ENCODE peak calls at places on chromosomes 4 and X, in seven cellular contexts. One of them, this sample, is unnamed.

GRCh38 chrX:25873196-25873595 is 264.9 kb upstream of the MAGEB18 start:
- DNase-seq in SK-N-SH: no peak
- DNase-seq in HepG2: no peak
- DNase-seq in K562: no peak
- DNase-seq in GM12878: no peak
- DNase-seq in H1: no peak
- DNase-seq in HCT116: no peak
- DNase-seq in this sample: no peak

GRCh38 chr4:100696531-100696930 is 178.7 kb upstream of the EMCN start:
- DNase-seq in K562: no peak
- DNase-seq in HCT116: no peak
- DNase-seq in GM12878: no peak
- DNase-seq in HepG2: no peak
- DNase-seq in H1: no peak
- DNase-seq in SK-N-SH: no peak
- DNase-seq in this sample: no peak

GRCh38 chrX:129144172-129145038 is 378.9 kb downstream of the SMARCA1 start:
- DNase-seq in SK-N-SH: no peak
- DNase-seq in HepG2: peak
- DNase-seq in H1: no peak
- DNase-seq in K562: no peak
- DNase-seq in GM12878: no peak
- DNase-seq in HCT116: no peak
- DNase-seq in this sample: no peak

GRCh38 chrX:989959-990510 is 222.4 kb downstream of the CRLF2 start:
- DNase-seq in K562: peak
- DNase-seq in HCT116: peak
- DNase-seq in GM12878: peak
- DNase-seq in SK-N-SH: no peak
- DNase-seq in H1: no peak
- DNase-seq in HepG2: no peak
- DNase-seq in this sample: no peak

GRCh38 chr4:137393043-137393442 is 139.3 kb downstream of the PCDH18 start:
- DNase-seq in HCT116: no peak
- DNase-seq in GM12878: no peak
- DNase-seq in HepG2: no peak
- DNase-seq in SK-N-SH: peak
- DNase-seq in H1: no peak
- DNase-seq in K562: no peak
- DNase-seq in this sample: no peak

GRCh38 chr4:48162162-48162561 is 28.1 kb upstream of the TXK start:
- DNase-seq in K562: no peak
- DNase-seq in SK-N-SH: no peak
- DNase-seq in H1: no peak
- DNase-seq in GM12878: no peak
- DNase-seq in HepG2: no peak
- DNase-seq in HCT116: no peak
- DNase-seq in this sample: no peak

GRCh38 chrX:1661048-1661921 is 46.4 kb downstream of the ASMT start:
- DNase-seq in GM12878: peak
- DNase-seq in H1: peak
- DNase-seq in SK-N-SH: no peak
- DNase-seq in HCT116: peak
- DNase-seq in K562: peak
- DNase-seq in HepG2: peak
- DNase-seq in this sample: no peak

GRCh38 chr4:152278505-152279301 is 257.2 kb downstream of the FBXW7 start:
- DNase-seq in HCT116: no peak
- DNase-seq in H1: no peak
- DNase-seq in SK-N-SH: no peak
- DNase-seq in K562: no peak
- DNase-seq in GM12878: peak
- DNase-seq in HepG2: no peak
- DNase-seq in this sample: no peak

GRCh38 chrX:45479835-45480422 is 279.3 kb upstream of the DIPK2B start:
- DNase-seq in K562: no peak
- DNase-seq in HepG2: peak
- DNase-seq in GM12878: no peak
- DNase-seq in HCT116: peak
- DNase-seq in H1: no peak
- DNase-seq in SK-N-SH: no peak
- DNase-seq in this sample: no peak

GRCh38 chr4:172850838-172851237 is 317.8 kb upstream of the GALNT7 start:
- DNase-seq in H1: no peak
- DNase-seq in K562: no peak
- DNase-seq in HCT116: peak
- DNase-seq in GM12878: no peak
- DNase-seq in SK-N-SH: no peak
- DNase-seq in HepG2: no peak
- DNase-seq in this sample: no peak
- TF ChIP-seq JUND in H1: no peak
- TF ChIP-seq JUND in K562: no peak
- TF ChIP-seq JUND in HCT116: peak
- TF ChIP-seq JUND in GM12878: no peak
- TF ChIP-seq JUND in SK-N-SH: peak
- TF ChIP-seq JUND in HepG2: no peak
- TF ChIP-seq JUND in this sample: no peak

GRCh38 chrX:108516184-108516583 is 76.5 kb downstream of the COL4A5 start:
- DNase-seq in H1: no peak
- DNase-seq in GM12878: no peak
- DNase-seq in SK-N-SH: no peak
- DNase-seq in HCT116: no peak
- DNase-seq in K562: no peak
- DNase-seq in HepG2: peak
- DNase-seq in this sample: no peak
- TF ChIP-seq JUND in H1: no peak
- TF ChIP-seq JUND in GM12878: no peak
- TF ChIP-seq JUND in SK-N-SH: no peak
- TF ChIP-seq JUND in HCT116: no peak
- TF ChIP-seq JUND in K562: no peak
- TF ChIP-seq JUND in HepG2: no peak
- TF ChIP-seq JUND in this sample: no peak

DNA sequence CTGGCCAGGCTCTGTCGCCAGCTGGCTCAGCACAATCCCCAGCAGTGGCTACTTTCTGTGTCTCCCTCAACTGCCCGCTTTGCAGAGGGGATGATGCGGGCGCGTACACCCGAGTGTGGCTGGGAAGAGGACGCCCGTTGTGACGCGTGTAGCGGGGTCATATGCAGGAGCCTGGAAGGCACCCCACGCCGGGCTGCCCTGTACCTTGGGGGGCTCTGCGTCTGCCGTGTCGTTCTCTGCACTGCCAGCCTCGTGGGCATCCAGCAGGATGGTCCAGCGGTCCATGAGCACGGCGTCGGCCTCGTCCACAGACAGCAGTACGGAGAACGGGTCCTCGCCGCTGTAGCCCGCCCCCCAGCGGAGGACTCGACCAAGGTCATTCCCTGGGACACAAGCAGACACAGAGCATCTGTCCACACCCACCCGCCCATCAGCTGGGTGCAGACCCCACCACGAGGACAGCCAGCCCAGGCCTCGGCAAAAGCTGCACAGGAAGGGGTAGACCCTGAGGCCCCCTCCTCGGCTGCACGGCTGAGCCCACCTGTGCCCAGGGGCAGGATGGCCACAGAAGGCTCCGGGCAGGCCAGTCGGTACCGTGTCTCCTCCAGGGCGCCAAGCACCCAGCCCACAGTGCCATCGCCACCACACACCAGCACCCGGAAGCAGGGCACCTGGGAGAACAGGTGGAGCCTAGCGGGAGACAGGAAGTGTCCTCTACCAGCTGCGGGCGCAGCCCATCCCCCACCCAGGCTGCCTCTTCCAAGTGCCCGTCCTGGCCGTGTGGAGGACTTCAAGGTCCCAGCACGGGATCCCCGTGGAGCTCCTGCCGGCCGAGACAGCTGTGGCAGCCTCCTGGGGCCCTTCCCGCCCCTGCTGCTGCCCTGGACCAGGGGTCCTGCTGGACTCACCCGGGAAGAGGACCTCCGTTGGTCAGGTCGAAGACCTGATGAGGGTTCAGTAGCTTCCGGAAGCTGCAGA is 10.8 kb downstream of the DGKQ start:
- DNase-seq in H1: no peak
- DNase-seq in HCT116: no peak
- DNase-seq in HepG2: no peak
- DNase-seq in K562: no peak
- DNase-seq in SK-N-SH: no peak
- DNase-seq in GM12878: no peak
- DNase-seq in this sample: no peak
- TF ChIP-seq JUND in H1: no peak
- TF ChIP-seq JUND in HCT116: no peak
- TF ChIP-seq JUND in HepG2: no peak
- TF ChIP-seq JUND in K562: no peak
- TF ChIP-seq JUND in SK-N-SH: no peak
- TF ChIP-seq JUND in GM12878: no peak
- TF ChIP-seq JUND in this sample: no peak

GRCh38 chrX:119672252-119672825 is 20.6 kb downstream of the SEPTIN6 start:
- DNase-seq in GM12878: no peak
- DNase-seq in SK-N-SH: peak
- DNase-seq in K562: no peak
- DNase-seq in HepG2: peak
- DNase-seq in H1: no peak
- DNase-seq in HCT116: no peak
- DNase-seq in this sample: no peak
- TF ChIP-seq JUND in GM12878: no peak
- TF ChIP-seq JUND in SK-N-SH: no peak
- TF ChIP-seq JUND in K562: no peak
- TF ChIP-seq JUND in HepG2: no peak
- TF ChIP-seq JUND in H1: no peak
- TF ChIP-seq JUND in HCT116: no peak
- TF ChIP-seq JUND in this sample: no peak

GRCh38 chr4:81052119-81053068 is 21.9 kb downstream of the BMP3 start:
- DNase-seq in HCT116: peak
- DNase-seq in K562: peak
- DNase-seq in HepG2: peak
- DNase-seq in H1: peak
- DNase-seq in GM12878: peak
- DNase-seq in SK-N-SH: peak
- DNase-seq in this sample: no peak
- TF ChIP-seq JUND in HCT116: no peak
- TF ChIP-seq JUND in K562: no peak
- TF ChIP-seq JUND in HepG2: no peak
- TF ChIP-seq JUND in H1: no peak
- TF ChIP-seq JUND in GM12878: no peak
- TF ChIP-seq JUND in SK-N-SH: no peak
- TF ChIP-seq JUND in this sample: no peak

GRCh38 chr4:148007303-148007702 is 275.4 kb downstream of the ARHGAP10 start:
- DNase-seq in HCT116: peak
- DNase-seq in GM12878: no peak
- DNase-seq in SK-N-SH: no peak
- DNase-seq in HepG2: no peak
- DNase-seq in K562: peak
- DNase-seq in H1: no peak
- DNase-seq in this sample: no peak
- TF ChIP-seq JUND in HCT116: peak
- TF ChIP-seq JUND in GM12878: no peak
- TF ChIP-seq JUND in SK-N-SH: peak
- TF ChIP-seq JUND in HepG2: no peak
- TF ChIP-seq JUND in K562: peak
- TF ChIP-seq JUND in H1: no peak
- TF ChIP-seq JUND in this sample: no peak

GRCh38 chr4:8914461-8915171 is 43.0 kb upstream of the HMX1 start:
- DNase-seq in HCT116: no peak
- DNase-seq in HepG2: no peak
- DNase-seq in SK-N-SH: peak
- DNase-seq in GM12878: no peak
- DNase-seq in H1: peak
- DNase-seq in K562: peak
- DNase-seq in this sample: no peak

GRCh38 chr4:8916914-8917305 is 45.3 kb upstream of the HMX1 start:
- DNase-seq in H1: no peak
- DNase-seq in K562: peak
- DNase-seq in HCT116: no peak
- DNase-seq in SK-N-SH: no peak
- DNase-seq in HepG2: no peak
- DNase-seq in GM12878: no peak
- DNase-seq in this sample: no peak

GRCh38 chr4:8913858-8914460 is 42.3 kb upstream of the HMX1 start:
- DNase-seq in K562: peak
- DNase-seq in HCT116: no peak
- DNase-seq in H1: peak
- DNase-seq in GM12878: no peak
- DNase-seq in HepG2: no peak
- DNase-seq in SK-N-SH: peak
- DNase-seq in this sample: no peak

GRCh38 chr4:8916251-8916913 is 44.7 kb upstream of the HMX1 start:
- DNase-seq in HepG2: no peak
- DNase-seq in K562: peak
- DNase-seq in HCT116: no peak
- DNase-seq in SK-N-SH: peak
- DNase-seq in H1: peak
- DNase-seq in GM12878: no peak
- DNase-seq in this sample: no peak

GRCh38 chr4:8915201-8916200 is 43.9 kb upstream of the HMX1 start:
- DNase-seq in HepG2: no peak
- DNase-seq in HCT116: no peak
- DNase-seq in K562: peak
- DNase-seq in H1: peak
- DNase-seq in GM12878: no peak
- DNase-seq in SK-N-SH: peak
- DNase-seq in this sample: no peak
- TF ChIP-seq JUND in HepG2: no peak
- TF ChIP-seq JUND in HCT116: no peak
- TF ChIP-seq JUND in K562: no peak
- TF ChIP-seq JUND in H1: no peak
- TF ChIP-seq JUND in GM12878: no peak
- TF ChIP-seq JUND in SK-N-SH: no peak
- TF ChIP-seq JUND in this sample: no peak

DNA sequence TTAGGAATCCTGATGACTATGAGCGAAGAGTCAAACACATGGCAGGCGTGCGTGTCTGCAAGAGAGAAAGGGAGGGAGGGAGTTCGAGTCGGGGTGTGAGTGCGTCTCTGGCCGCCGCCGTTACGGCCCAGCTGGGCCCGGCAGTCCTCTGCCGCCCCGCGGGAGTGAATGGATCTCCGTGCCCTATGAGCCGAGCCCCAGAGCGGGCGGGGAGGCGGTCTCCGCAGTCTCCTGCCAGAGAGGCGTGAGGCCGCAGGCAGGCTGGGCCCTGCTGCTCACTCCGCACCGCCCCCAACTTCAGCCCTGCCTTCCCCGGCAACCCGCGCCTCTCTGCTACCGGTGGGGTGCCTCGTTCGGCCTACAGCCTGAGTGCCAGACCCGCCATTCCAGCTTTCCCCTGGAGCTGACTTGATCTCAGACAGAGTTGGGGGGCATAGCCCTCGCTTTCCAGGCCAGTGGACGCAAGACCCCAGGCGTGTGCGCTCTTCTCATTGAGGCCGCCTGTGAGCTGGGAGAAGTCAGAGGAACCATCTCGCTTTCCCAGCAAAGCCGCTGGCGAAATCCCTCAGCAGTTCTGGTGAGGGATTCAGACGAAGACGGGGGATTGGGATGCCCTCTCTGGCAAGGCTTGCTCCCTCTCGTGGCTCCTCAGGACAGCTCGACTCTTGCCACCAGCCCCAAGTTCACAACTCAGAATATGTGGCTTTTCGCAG is 1.4 kb downstream of the SLC16A2 start:
- DNase-seq in HCT116: no peak
- DNase-seq in H1: peak
- DNase-seq in GM12878: no peak
- DNase-seq in K562: no peak
- DNase-seq in HepG2: peak
- DNase-seq in SK-N-SH: peak
- DNase-seq in this sample: no peak
- TF ChIP-seq JUND in HCT116: no peak
- TF ChIP-seq JUND in H1: no peak
- TF ChIP-seq JUND in GM12878: no peak
- TF ChIP-seq JUND in K562: no peak
- TF ChIP-seq JUND in HepG2: no peak
- TF ChIP-seq JUND in SK-N-SH: no peak
- TF ChIP-seq JUND in this sample: no peak

This sample was measured in T47D.